ENCODE peak calls at places on chromosomes 1 and 21, in eight cellular contexts. P is fibroblast of villous mesenchyme, Q is OCI-LY7, V is brain microvascular endothelial cell, B is AG04450, M is stomach, X is right lobe of liver, U is Caco-2. L is an unnamed sample.

GRCh38 chr1:10761503-10762152 is 34.8 kb downstream of the CASZ1 start:
- DNase-seq in P (no peak), Q (peak), V (no peak), B (no peak), M (peak), X (no peak), U (no peak), L (no peak)

GRCh38 chr1:2564815-2565415 is 8.7 kb downstream of the TNFRSF14 start:
- DNase-seq in P (no peak), Q (no peak), V (no peak), B (no peak), M (no peak), X (no peak), U (no peak), L (no peak)

GRCh38 chr1:117128323-117129079 is 7.0 kb upstream of the TRIM45 start:
- DNase-seq in P (peak), Q (peak), V (no peak), B (no peak), M (no peak), X (no peak), U (no peak), L (peak)

GRCh38 chr1:30684881-30685795 is 38.2 kb downstream of the MATN1 start:
- DNase-seq in P (no peak), Q (no peak), V (no peak), B (no peak), M (peak), X (peak), U (peak), L (no peak)

GRCh38 chr1:112722601-112723510 is 7.7 kb upstream of the PPM1J start:
- DNase-seq in P (peak), Q (no peak), V (peak), B (no peak), M (no peak), X (no peak), U (peak), L (peak)

GRCh38 chr1:24964811-24965570 is 34.9 kb upstream of the RUNX3 start:
- DNase-seq in P (no peak), Q (peak), V (peak), B (no peak), M (peak), X (peak), U (no peak), L (no peak)

GRCh38 chr1:61082336-61083013 is at the start of gene NFIA:
- DNase-seq in P (peak), Q (peak), V (peak), B (no peak), M (peak), X (peak), U (peak), L (peak)

GRCh38 chr1:234962340-234962989 is 166.2 kb downstream of the TOMM20 start:
- DNase-seq in P (peak), Q (peak), V (peak), B (peak), M (no peak), X (no peak), U (no peak), L (peak)

GRCh38 chr1:2981981-2982614 is 39.2 kb upstream of the ACTRT2 start:
- DNase-seq in P (no peak), Q (no peak), V (no peak), B (no peak), M (peak), X (no peak), U (no peak), L (no peak)

GRCh38 chr1:196271212-196271947 is 336.9 kb downstream of the KCNT2 start:
- DNase-seq in P (no peak), Q (no peak), V (no peak), B (no peak), M (no peak), X (no peak), U (no peak), L (no peak)

GRCh38 chr1:185741551-185741950 is 7.4 kb downstream of the HMCN1 start:
- DNase-seq in P (no peak), Q (no peak), V (no peak), B (no peak), M (no peak), X (no peak), U (no peak), L (peak)

GRCh38 chr1:110606784-110607662 is 865 bp upstream of the KCNA2 start:
- DNase-seq in P (no peak), Q (no peak), V (no peak), B (no peak), M (no peak), X (no peak), U (no peak), L (no peak)

GRCh38 chr1:160081261-160081936 is at the start of gene KCNJ9:
- DNase-seq in P (no peak), Q (no peak), V (no peak), B (no peak), M (no peak), X (no peak), U (no peak), L (peak)

GRCh38 chr21:21200103-21200938 is 202.1 kb downstream of the NCAM2 start:
- DNase-seq in P (peak), Q (no peak), V (peak), B (peak), M (no peak), X (no peak), U (no peak), L (peak)

GRCh38 chr21:28150778-28151177 is 841.9 kb downstream of the LTN1 start:
- DNase-seq in P (peak), Q (no peak), V (no peak), B (peak), M (no peak), X (no peak), U (no peak), L (no peak)

GRCh38 chr1:234585333-234586055 is 24.5 kb downstream of the IRF2BP2 start:
- DNase-seq in P (peak), Q (no peak), V (peak), B (no peak), M (no peak), X (no peak), U (no peak), L (peak)

GRCh38 chr1:39080884-39081265 is 54.7 kb downstream of the NDUFS5 start:
- DNase-seq in P (no peak), Q (no peak), V (no peak), B (no peak), M (no peak), X (peak), U (no peak), L (no peak)

GRCh38 chr1:217137210-217137871 is 414.1 kb upstream of the ESRRG start:
- DNase-seq in P (no peak), Q (no peak), V (no peak), B (no peak), M (no peak), X (no peak), U (no peak), L (no peak)

GRCh38 chr1:21761052-21761451 is 21.9 kb downstream of the USP48 start:
- DNase-seq in P (no peak), Q (peak), V (no peak), B (no peak), M (no peak), X (no peak), U (no peak), L (no peak)

GRCh38 chr21:16305686-16306085 is 575.9 kb downstream of the USP25 start:
- DNase-seq in P (peak), Q (no peak), V (peak), B (no peak), M (no peak), X (no peak), U (no peak), L (peak)

GRCh38 chr1:31739281-31739853 is 24.8 kb downstream of the ADGRB2 start:
- DNase-seq in P (no peak), Q (peak), V (no peak), B (no peak), M (no peak), X (no peak), U (no peak), L (no peak)

GRCh38 chr1:203668401-203668800 is 41.8 kb downstream of the ATP2B4 start:
- DNase-seq in P (no peak), Q (no peak), V (no peak), B (no peak), M (no peak), X (peak), U (peak), L (no peak)

GRCh38 chr21:46005481-46005881 is 23.9 kb downstream of the COL6A1 start:
- DNase-seq in P (no peak), Q (no peak), V (no peak), B (no peak), M (peak), X (peak), U (no peak), L (no peak)

GRCh38 chr1:234611799-234612351 is 1.9 kb upstream of the IRF2BP2 start:
- DNase-seq in P (no peak), Q (peak), V (peak), B (no peak), M (peak), X (peak), U (peak), L (peak)

GRCh38 chr21:44485254-44485793 is 30.0 kb downstream of the LRRC3 start:
- DNase-seq in P (peak), Q (no peak), V (no peak), B (no peak), M (no peak), X (peak), U (no peak), L (peak)

GRCh38 chr1:247156787-247157232 is 15.0 kb downstream of the ZNF124 start:
- DNase-seq in P (no peak), Q (no peak), V (no peak), B (no peak), M (no peak), X (no peak), U (no peak), L (peak)

GRCh38 chr1:115828101-115829022 is 12.6 kb downstream of the NHLH2 start:
- DNase-seq in P (peak), Q (no peak), V (peak), B (no peak), M (peak), X (peak), U (no peak), L (peak)

DNA sequence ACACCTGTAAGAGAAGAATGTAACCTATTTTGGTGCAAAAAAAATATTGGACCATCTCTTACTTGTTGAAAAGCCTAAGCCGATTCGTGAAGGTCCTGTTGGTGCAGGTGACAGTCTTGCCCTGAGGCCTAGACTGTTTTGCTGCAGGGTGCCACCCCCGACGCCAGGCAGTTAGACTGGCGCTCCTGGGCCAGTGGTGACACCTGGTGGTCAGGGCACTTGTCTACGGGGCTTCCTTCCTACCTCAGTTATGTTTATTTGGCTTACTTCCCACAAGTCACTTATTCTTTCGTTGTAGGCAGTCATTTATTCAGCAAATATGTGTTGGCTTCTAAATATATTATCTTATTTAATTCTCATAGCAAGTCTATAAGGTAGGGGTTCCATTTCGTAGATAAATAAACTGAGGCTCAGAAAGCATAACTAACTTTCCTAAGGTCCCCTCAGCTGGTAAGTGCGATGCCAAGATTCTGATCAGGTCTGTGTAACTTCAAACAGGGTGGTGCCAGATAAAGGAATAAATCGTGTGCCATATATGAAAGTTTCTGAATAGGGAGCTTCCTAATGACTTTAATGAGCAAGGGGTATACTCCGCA is 1.9 kb downstream of the EEIG2 start:
- DNase-seq in P (no peak), Q (peak), V (no peak), B (no peak), M (peak), X (peak), U (peak), L (peak)
- H3K4me3 ChIP-seq in P (no peak), Q (peak), V (no peak), B (no peak), M (peak), X (no peak), U (no peak), L (no peak)

DNA sequence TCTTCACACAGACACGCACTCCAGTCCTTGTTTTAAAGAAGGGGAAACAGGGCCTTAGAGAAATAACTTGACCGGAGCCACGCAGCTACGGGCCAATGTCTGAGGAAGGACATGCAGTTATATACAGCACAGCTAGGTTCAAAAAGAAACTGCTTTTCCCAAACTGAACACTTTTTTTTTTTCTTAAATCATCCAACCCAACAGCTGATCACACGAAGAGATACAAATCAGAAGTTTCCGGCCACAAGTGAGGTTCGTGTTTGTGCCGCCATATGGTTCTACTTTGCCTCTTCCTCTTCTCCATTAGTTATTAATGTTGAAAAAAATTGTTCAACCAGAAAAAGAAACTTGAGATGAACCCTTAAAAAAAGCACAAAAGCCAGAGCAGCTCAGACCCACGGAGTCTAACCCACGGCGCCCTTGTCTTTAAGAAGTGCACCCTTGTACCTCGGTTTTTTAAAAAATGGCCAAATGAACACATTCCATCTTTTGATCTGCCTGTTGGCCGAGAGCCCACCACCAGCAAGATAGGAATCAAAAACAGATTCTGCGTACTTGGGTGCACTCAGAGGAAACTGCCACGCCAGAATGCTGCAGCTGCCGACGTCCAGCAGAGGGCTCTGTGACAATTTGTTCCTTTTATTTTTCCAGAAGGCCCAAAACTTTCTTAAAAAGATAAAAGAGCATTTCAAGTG is 78.9 kb downstream of the SLC66A1 start:
- DNase-seq in P (peak), Q (peak), V (peak), B (peak), M (peak), X (peak), U (no peak), L (peak)
- H3K4me3 ChIP-seq in P (peak), Q (peak), V (no peak), B (peak), M (no peak), X (no peak), U (no peak), L (peak)

GRCh38 chr1:226568975-226569741 is 20.6 kb downstream of the STUM start:
- DNase-seq in P (no peak), Q (no peak), V (no peak), B (no peak), M (no peak), X (no peak), U (no peak), L (no peak)

GRCh38 chr1:226566234-226566633 is 17.7 kb downstream of the STUM start:
- DNase-seq in P (no peak), Q (no peak), V (no peak), B (no peak), M (no peak), X (no peak), U (no peak), L (no peak)

GRCh38 chr1:226569879-226570547 is 21.4 kb downstream of the STUM start:
- DNase-seq in P (no peak), Q (peak), V (no peak), B (no peak), M (no peak), X (no peak), U (peak), L (no peak)

GRCh38 chr1:226565476-226565875 is 16.9 kb downstream of the STUM start:
- DNase-seq in P (no peak), Q (no peak), V (no peak), B (no peak), M (no peak), X (no peak), U (no peak), L (no peak)

DNA sequence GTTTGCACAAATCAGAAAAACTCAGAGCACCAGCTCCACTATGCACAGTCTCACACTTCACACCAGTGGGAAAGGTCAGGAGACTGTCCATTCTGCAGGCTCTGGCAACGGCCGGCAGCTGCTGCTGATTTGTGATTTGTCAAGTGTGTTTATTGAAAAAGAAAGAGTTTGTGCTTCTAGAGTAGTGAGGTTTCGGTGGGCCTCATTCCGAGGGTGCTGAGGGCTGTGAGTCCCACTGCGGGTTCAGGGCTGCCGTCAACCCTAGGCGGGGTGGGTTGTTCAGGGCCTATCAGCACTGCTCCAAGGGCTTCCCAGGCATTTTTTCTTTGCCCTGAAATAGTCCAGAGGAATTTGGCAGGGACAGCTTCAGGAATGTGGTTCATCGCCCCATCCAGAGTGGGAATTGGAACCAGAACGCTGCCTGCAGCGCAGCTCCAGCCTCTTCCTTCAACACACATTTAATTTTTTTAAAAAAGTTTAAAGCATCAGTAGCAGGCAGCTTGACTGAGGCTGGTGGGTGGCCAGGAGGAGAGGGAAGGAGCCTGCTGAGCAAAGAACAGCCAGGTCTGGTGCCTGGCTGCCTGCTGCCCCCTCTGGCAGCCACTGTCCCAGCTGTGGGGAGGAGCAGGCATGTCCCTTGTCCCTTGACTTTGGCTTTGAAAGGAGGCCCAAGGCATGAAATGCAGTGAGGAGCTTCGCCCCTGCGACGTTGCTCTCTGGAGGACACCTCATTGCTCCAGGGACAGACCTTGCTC is 19.7 kb downstream of the STUM start:
- DNase-seq in P (no peak), Q (peak), V (no peak), B (no peak), M (no peak), X (no peak), U (no peak), L (no peak)
- H3K4me3 ChIP-seq in P (no peak), Q (no peak), V (no peak), B (no peak), M (no peak), X (no peak), U (no peak), L (no peak)

GRCh38 chr1:228408869-228409805 is 2.5 kb upstream of the TRIM11 start:
- DNase-seq in P (no peak), Q (no peak), V (no peak), B (no peak), M (no peak), X (no peak), U (no peak), L (no peak)

GRCh38 chr1:228407118-228408040 is 744 bp upstream of the TRIM11 start:
- DNase-seq in P (no peak), Q (no peak), V (no peak), B (no peak), M (no peak), X (no peak), U (no peak), L (no peak)

GRCh38 chr1:228410015-228410414 is 3.4 kb upstream of the TRIM11 start:
- DNase-seq in P (peak), Q (no peak), V (no peak), B (no peak), M (no peak), X (no peak), U (no peak), L (peak)

GRCh38 chr1:228405979-228406265 is 713 bp downstream of the TRIM11 start:
- DNase-seq in P (peak), Q (peak), V (no peak), B (no peak), M (no peak), X (no peak), U (no peak), L (peak)

DNA sequence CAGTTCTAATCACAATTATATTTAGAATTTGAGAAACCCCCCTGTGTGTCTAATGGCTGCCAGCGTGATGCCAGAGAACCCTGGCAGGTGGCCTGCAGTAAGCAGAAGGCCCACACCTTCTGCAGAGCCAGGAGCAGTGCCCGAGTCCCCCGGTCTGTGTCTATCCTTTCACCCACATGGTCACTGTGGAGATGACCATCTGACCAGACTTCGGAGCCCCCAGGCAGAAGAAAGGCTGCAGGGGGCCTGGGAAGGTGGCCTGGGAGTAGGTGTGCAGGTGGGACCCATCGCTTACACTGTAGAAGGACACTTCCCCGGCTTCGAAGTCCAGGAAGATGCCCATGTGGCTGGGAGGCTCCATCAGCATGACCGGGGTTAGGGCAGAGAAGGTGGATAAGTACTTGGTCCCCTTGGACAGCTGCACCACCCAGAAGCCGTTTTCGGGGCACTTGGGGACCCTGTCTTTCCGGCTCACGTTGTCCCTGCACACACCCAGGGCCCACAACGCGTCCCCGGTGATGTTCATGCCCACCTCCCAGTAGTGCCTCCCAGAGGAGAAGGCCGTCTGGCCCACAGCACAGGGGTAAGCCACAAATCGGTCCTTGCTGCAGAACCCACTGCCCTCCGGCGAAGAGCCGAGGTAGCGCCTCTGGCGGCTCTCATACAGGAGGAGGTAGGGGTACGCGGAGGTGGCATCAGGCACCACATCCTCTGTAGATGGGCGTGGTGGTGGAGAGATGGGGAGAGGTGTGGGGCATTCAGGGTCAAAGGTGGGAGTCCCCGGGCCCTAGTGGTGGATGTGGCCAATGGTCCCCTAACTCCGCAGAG is 1.6 kb upstream of the TRIM11 start:
- DNase-seq in P (no peak), Q (no peak), V (no peak), B (no peak), M (no peak), X (no peak), U (no peak), L (no peak)
- H3K4me3 ChIP-seq in P (peak), Q (peak), V (no peak), B (peak), M (no peak), X (no peak), U (peak), L (peak)